ENCODE peak calls at places on chromosomes 16 and 17, in ten cellular contexts. A is NCI-H345, T is HFF-Myc, N is aorta, H is HFFc6, G is T follicular helper cell, O is HT-29, X is hippocampal formation, Z is HT1080, P is Panc1. D is an unnamed sample.

GRCh38 chr17:32697728-32698625 is 178.9 kb downstream of the MYO1D start:
- DNase-seq in A (no peak), T (no peak), N (no peak), H (peak), G (no peak), O (no peak), X (no peak), Z (peak), P (no peak), D (no peak)

GRCh38 chr17:45294506-45294905 is 22.3 kb downstream of the MAP3K14 start:
- DNase-seq in A (no peak), T (no peak), N (peak), H (peak), G (no peak), O (no peak), X (no peak), Z (no peak), P (no peak), D (no peak)

GRCh38 chr17:30095507-30096244 is 20.9 kb upstream of the NSRP1 start:
- DNase-seq in A (no peak), T (no peak), N (no peak), H (peak), G (no peak), O (peak), X (no peak), Z (peak), P (peak), D (no peak)

GRCh38 chr16:55989569-55989907 is 114.4 kb upstream of the CES5A start:
- DNase-seq in A (no peak), T (no peak), N (no peak), H (no peak), G (no peak), O (no peak), X (no peak), Z (no peak), P (no peak), D (no peak)

GRCh38 chr17:74749262-74750038 is 1.0 kb downstream of the NHERF1 start:
- DNase-seq in A (no peak), T (no peak), N (no peak), H (no peak), G (no peak), O (peak), X (no peak), Z (no peak), P (no peak), D (no peak)

GRCh38 chr17:34125921-34126320 is 129.2 kb upstream of the CCL2 start:
- DNase-seq in A (no peak), T (no peak), N (no peak), H (no peak), G (no peak), O (no peak), X (no peak), Z (no peak), P (no peak), D (no peak)

GRCh38 chr16:50025544-50025931 is 513 bp downstream of the CNEP1R1 start:
- DNase-seq in A (peak), T (no peak), N (no peak), H (peak), G (no peak), O (peak), X (no peak), Z (peak), P (no peak), D (no peak)

GRCh38 chr16:28923652-28924398 is 1.2 kb downstream of the RABEP2 start:
- DNase-seq in A (peak), T (no peak), N (no peak), H (no peak), G (no peak), O (no peak), X (no peak), Z (no peak), P (no peak), D (no peak)

GRCh38 chr17:81401727-81402529 is 6.7 kb downstream of the BAHCC1 start:
- DNase-seq in A (no peak), T (no peak), N (no peak), H (no peak), G (no peak), O (no peak), X (peak), Z (no peak), P (no peak), D (no peak)

GRCh38 chr17:55930291-55930809 is 179.5 kb downstream of the PCTP start:
- DNase-seq in A (no peak), T (no peak), N (no peak), H (no peak), G (no peak), O (no peak), X (no peak), Z (no peak), P (no peak), D (no peak)

GRCh38 chr17:67594115-67594878 is 123.4 kb upstream of the NOL11 start:
- DNase-seq in A (no peak), T (no peak), N (no peak), H (no peak), G (no peak), O (peak), X (no peak), Z (no peak), P (no peak), D (peak)

GRCh38 chr17:27888945-27889344 is 4.2 kb downstream of the LYRM9 start:
- DNase-seq in A (no peak), T (no peak), N (no peak), H (no peak), G (no peak), O (no peak), X (no peak), Z (no peak), P (no peak), D (no peak)

GRCh38 chr17:79607941-79608728 is 2.7 kb downstream of the RBFOX3 start:
- DNase-seq in A (no peak), T (no peak), N (no peak), H (no peak), G (no peak), O (peak), X (no peak), Z (peak), P (no peak), D (peak)

GRCh38 chr16:324451-325334 is 27.8 kb downstream of the AXIN1 start:
- DNase-seq in A (no peak), T (no peak), N (peak), H (no peak), G (peak), O (peak), X (no peak), Z (no peak), P (no peak), D (no peak)

GRCh38 chr17:8126306-8127066 is 2.6 kb upstream of the HES7 start:
- DNase-seq in A (peak), T (no peak), N (peak), H (no peak), G (no peak), O (peak), X (peak), Z (peak), P (no peak), D (no peak)

GRCh38 chr17:2259769-2260536 is 43.6 kb downstream of the SMG6 start:
- DNase-seq in A (no peak), T (no peak), N (no peak), H (no peak), G (peak), O (no peak), X (no peak), Z (no peak), P (no peak), D (peak)

GRCh38 chr17:48642059-48642842 is 16.1 kb upstream of the HOXB9 start:
- DNase-seq in A (no peak), T (no peak), N (peak), H (no peak), G (no peak), O (peak), X (no peak), Z (no peak), P (no peak), D (peak)

GRCh38 chr16:89687092-89687940 is 827 bp downstream of the CDK10 start:
- DNase-seq in A (peak), T (no peak), N (no peak), H (peak), G (no peak), O (peak), X (no peak), Z (peak), P (no peak), D (no peak)

GRCh38 chr17:78748048-78748729 is 33.9 kb downstream of the CYTH1 start:
- DNase-seq in A (no peak), T (no peak), N (no peak), H (no peak), G (no peak), O (no peak), X (no peak), Z (peak), P (no peak), D (no peak)

GRCh38 chr17:20246692-20247091 is 220.6 kb downstream of the LGALS9B start:
- DNase-seq in A (no peak), T (no peak), N (no peak), H (no peak), G (no peak), O (no peak), X (no peak), Z (no peak), P (no peak), D (no peak)

GRCh38 chr16:89409161-89409711 is 81.1 kb downstream of the ANKRD11 start:
- DNase-seq in A (no peak), T (no peak), N (no peak), H (peak), G (peak), O (no peak), X (no peak), Z (peak), P (no peak), D (no peak)

GRCh38 chr16:4160663-4161436 is 44.6 kb upstream of the ADCY9 start:
- DNase-seq in A (no peak), T (no peak), N (no peak), H (no peak), G (no peak), O (no peak), X (no peak), Z (no peak), P (no peak), D (no peak)

GRCh38 chr16:23484501-23485256 is 25.6 kb downstream of the GGA2 start:
- DNase-seq in A (no peak), T (no peak), N (no peak), H (no peak), G (no peak), O (no peak), X (no peak), Z (no peak), P (no peak), D (no peak)

GRCh38 chr16:19835989-19836421 is 48.6 kb downstream of the GPRC5B start:
- DNase-seq in A (no peak), T (no peak), N (no peak), H (peak), G (no peak), O (no peak), X (no peak), Z (no peak), P (no peak), D (no peak)

GRCh38 chr17:60630352-60630751 is 30.4 kb downstream of the PPM1D start:
- DNase-seq in A (no peak), T (no peak), N (no peak), H (no peak), G (no peak), O (no peak), X (no peak), Z (no peak), P (no peak), D (no peak)

GRCh38 chr16:735982-736453 is 4.8 kb downstream of the CIAO3 start:
- DNase-seq in A (no peak), T (no peak), N (no peak), H (no peak), G (no peak), O (no peak), X (no peak), Z (no peak), P (no peak), D (no peak)

GRCh38 chr17:79933863-79934652 is 94.8 kb upstream of the CBX4 start:
- DNase-seq in A (peak), T (no peak), N (no peak), H (no peak), G (no peak), O (peak), X (peak), Z (peak), P (no peak), D (no peak)

GRCh38 chr17:19370493-19370960 is 7.8 kb upstream of the MAPK7 start:
- DNase-seq in A (no peak), T (no peak), N (peak), H (no peak), G (no peak), O (peak), X (no peak), Z (peak), P (no peak), D (peak)

GRCh38 chr17:3027786-3028532 is 35.4 kb downstream of the OR1D5 start:
- DNase-seq in A (no peak), T (no peak), N (peak), H (no peak), G (no peak), O (no peak), X (no peak), Z (no peak), P (no peak), D (no peak)

GRCh38 chr17:47983492-47984223 is 12.7 kb downstream of the CDK5RAP3 start:
- DNase-seq in A (no peak), T (no peak), N (no peak), H (no peak), G (no peak), O (no peak), X (no peak), Z (no peak), P (no peak), D (no peak)

GRCh38 chr17:48460055-48460454 is 30.0 kb upstream of the SKAP1 start:
- DNase-seq in A (peak), T (no peak), N (no peak), H (no peak), G (no peak), O (no peak), X (no peak), Z (no peak), P (no peak), D (no peak)

GRCh38 chr16:86239381-86239780 is 270.9 kb upstream of the FOXF1 start:
- DNase-seq in A (no peak), T (no peak), N (no peak), H (no peak), G (no peak), O (no peak), X (no peak), Z (no peak), P (no peak), D (peak)

GRCh38 chr16:5412721-5413120 is 315.1 kb upstream of the EEF2KMT start:
- DNase-seq in A (no peak), T (no peak), N (no peak), H (no peak), G (no peak), O (no peak), X (no peak), Z (no peak), P (no peak), D (no peak)

GRCh38 chr17:66602659-66603363 is 232.1 kb upstream of the CACNG5 start:
- DNase-seq in A (no peak), T (no peak), N (no peak), H (peak), G (no peak), O (no peak), X (no peak), Z (no peak), P (no peak), D (peak)

GRCh38 chr17:57527437-57528083 is 217.5 kb downstream of the CCDC182 start:
- DNase-seq in A (no peak), T (no peak), N (no peak), H (no peak), G (no peak), O (no peak), X (no peak), Z (no peak), P (no peak), D (no peak)

GRCh38 chr17:57242148-57242547 is 14.2 kb upstream of the MSI2 start:
- DNase-seq in A (no peak), T (no peak), N (no peak), H (no peak), G (no peak), O (no peak), X (no peak), Z (no peak), P (no peak), D (no peak)

GRCh38 chr16:68490829-68491575 is 42.7 kb upstream of the SMPD3 start:
- DNase-seq in A (peak), T (no peak), N (peak), H (peak), G (no peak), O (peak), X (no peak), Z (peak), P (peak), D (no peak)